ENCODE peak calls at places on chromosomes 7 and 10, in ten cellular contexts. One of them, this sample, is unnamed.

GRCh38 chr7:140638311-140638791 is 2.3 kb downstream of the DENND2A start:
- DNase-seq in astrocyte of the spinal cord: peak
- DNase-seq in cardiac fibroblast: peak
- DNase-seq in GM03348: peak
- DNase-seq in mammary epithelial cell: no peak
- DNase-seq in AG09309: no peak
- DNase-seq in GM12892: no peak
- DNase-seq in NCI-H1694: no peak
- DNase-seq in lower leg skin: peak
- DNase-seq in endodermal cell: peak
- DNase-seq in this sample: peak

GRCh38 chr10:78742730-78743615 is 325.8 kb upstream of the ZMIZ1 start:
- DNase-seq in astrocyte of the spinal cord: no peak
- DNase-seq in cardiac fibroblast: no peak
- DNase-seq in GM03348: peak
- DNase-seq in mammary epithelial cell: no peak
- DNase-seq in AG09309: no peak
- DNase-seq in GM12892: no peak
- DNase-seq in NCI-H1694: peak
- DNase-seq in lower leg skin: no peak
- DNase-seq in endodermal cell: no peak
- DNase-seq in this sample: no peak

GRCh38 chr10:133396035-133396624 is 2.2 kb downstream of the MTG1 start:
- DNase-seq in astrocyte of the spinal cord: no peak
- DNase-seq in cardiac fibroblast: no peak
- DNase-seq in GM03348: no peak
- DNase-seq in mammary epithelial cell: no peak
- DNase-seq in AG09309: no peak
- DNase-seq in GM12892: no peak
- DNase-seq in NCI-H1694: no peak
- DNase-seq in lower leg skin: peak
- DNase-seq in endodermal cell: no peak
- DNase-seq in this sample: no peak

GRCh38 chr7:22667562-22668239 is 59.3 kb upstream of the IL6 start:
- DNase-seq in astrocyte of the spinal cord: peak
- DNase-seq in cardiac fibroblast: peak
- DNase-seq in GM03348: no peak
- DNase-seq in mammary epithelial cell: peak
- DNase-seq in AG09309: no peak
- DNase-seq in GM12892: no peak
- DNase-seq in NCI-H1694: no peak
- DNase-seq in lower leg skin: no peak
- DNase-seq in endodermal cell: peak
- DNase-seq in this sample: peak

GRCh38 chr10:69316313-69317059 is 38.2 kb downstream of the HK1 start:
- DNase-seq in astrocyte of the spinal cord: no peak
- DNase-seq in cardiac fibroblast: peak
- DNase-seq in GM03348: peak
- DNase-seq in mammary epithelial cell: no peak
- DNase-seq in AG09309: no peak
- DNase-seq in GM12892: no peak
- DNase-seq in NCI-H1694: no peak
- DNase-seq in lower leg skin: no peak
- DNase-seq in endodermal cell: peak
- DNase-seq in this sample: peak

GRCh38 chr7:93890041-93890463 is 501 bp downstream of the TFPI2 start:
- DNase-seq in astrocyte of the spinal cord: peak
- DNase-seq in cardiac fibroblast: peak
- DNase-seq in GM03348: peak
- DNase-seq in mammary epithelial cell: peak
- DNase-seq in AG09309: no peak
- DNase-seq in GM12892: no peak
- DNase-seq in NCI-H1694: no peak
- DNase-seq in lower leg skin: no peak
- DNase-seq in endodermal cell: no peak
- DNase-seq in this sample: peak

GRCh38 chr10:71440506-71441035 is 43.9 kb downstream of the CDH23 start:
- DNase-seq in astrocyte of the spinal cord: no peak
- DNase-seq in cardiac fibroblast: no peak
- DNase-seq in GM03348: no peak
- DNase-seq in mammary epithelial cell: no peak
- DNase-seq in AG09309: no peak
- DNase-seq in GM12892: no peak
- DNase-seq in NCI-H1694: no peak
- DNase-seq in lower leg skin: no peak
- DNase-seq in endodermal cell: no peak
- DNase-seq in this sample: no peak

GRCh38 chr7:76430836-76431235 is 6.1 kb downstream of the ZP3 start:
- DNase-seq in astrocyte of the spinal cord: no peak
- DNase-seq in cardiac fibroblast: no peak
- DNase-seq in GM03348: no peak
- DNase-seq in mammary epithelial cell: no peak
- DNase-seq in AG09309: no peak
- DNase-seq in GM12892: no peak
- DNase-seq in NCI-H1694: no peak
- DNase-seq in lower leg skin: no peak
- DNase-seq in endodermal cell: no peak
- DNase-seq in this sample: no peak

GRCh38 chr7:112573302-112574039 is 92.7 kb downstream of the LSMEM1 start:
- DNase-seq in astrocyte of the spinal cord: peak
- DNase-seq in cardiac fibroblast: peak
- DNase-seq in GM03348: no peak
- DNase-seq in mammary epithelial cell: no peak
- DNase-seq in AG09309: no peak
- DNase-seq in GM12892: no peak
- DNase-seq in NCI-H1694: no peak
- DNase-seq in lower leg skin: no peak
- DNase-seq in endodermal cell: no peak
- DNase-seq in this sample: peak

GRCh38 chr7:87810130-87810529 is 66.0 kb downstream of the SLC25A40 start:
- DNase-seq in astrocyte of the spinal cord: no peak
- DNase-seq in cardiac fibroblast: no peak
- DNase-seq in GM03348: no peak
- DNase-seq in mammary epithelial cell: no peak
- DNase-seq in AG09309: no peak
- DNase-seq in GM12892: no peak
- DNase-seq in NCI-H1694: no peak
- DNase-seq in lower leg skin: no peak
- DNase-seq in endodermal cell: no peak
- DNase-seq in this sample: no peak

GRCh38 chr7:64035388-64035787 is 9.8 kb upstream of the ZNF727 start:
- DNase-seq in astrocyte of the spinal cord: no peak
- DNase-seq in cardiac fibroblast: no peak
- DNase-seq in GM03348: no peak
- DNase-seq in mammary epithelial cell: no peak
- DNase-seq in AG09309: no peak
- DNase-seq in GM12892: no peak
- DNase-seq in NCI-H1694: no peak
- DNase-seq in lower leg skin: no peak
- DNase-seq in endodermal cell: no peak
- DNase-seq in this sample: no peak

GRCh38 chr7:33157781-33158180 is 28.4 kb downstream of the BBS9 start:
- DNase-seq in astrocyte of the spinal cord: no peak
- DNase-seq in cardiac fibroblast: no peak
- DNase-seq in GM03348: no peak
- DNase-seq in mammary epithelial cell: no peak
- DNase-seq in AG09309: no peak
- DNase-seq in GM12892: no peak
- DNase-seq in NCI-H1694: no peak
- DNase-seq in lower leg skin: no peak
- DNase-seq in endodermal cell: no peak
- DNase-seq in this sample: no peak

GRCh38 chr10:2137549-2138174 is 400.3 kb upstream of the ADARB2 start:
- DNase-seq in astrocyte of the spinal cord: peak
- DNase-seq in cardiac fibroblast: no peak
- DNase-seq in GM03348: no peak
- DNase-seq in mammary epithelial cell: no peak
- DNase-seq in AG09309: no peak
- DNase-seq in GM12892: no peak
- DNase-seq in NCI-H1694: no peak
- DNase-seq in lower leg skin: no peak
- DNase-seq in endodermal cell: peak
- DNase-seq in this sample: peak

GRCh38 chr7:48899932-48900331 is 24.4 kb upstream of the CDC14C start:
- DNase-seq in astrocyte of the spinal cord: peak
- DNase-seq in cardiac fibroblast: no peak
- DNase-seq in GM03348: no peak
- DNase-seq in mammary epithelial cell: peak
- DNase-seq in AG09309: no peak
- DNase-seq in GM12892: no peak
- DNase-seq in NCI-H1694: no peak
- DNase-seq in lower leg skin: no peak
- DNase-seq in endodermal cell: no peak
- DNase-seq in this sample: peak

GRCh38 chr10:119090968-119091367 is 10.4 kb upstream of the EIF3A start:
- DNase-seq in astrocyte of the spinal cord: peak
- DNase-seq in cardiac fibroblast: peak
- DNase-seq in GM03348: peak
- DNase-seq in mammary epithelial cell: peak
- DNase-seq in AG09309: peak
- DNase-seq in GM12892: no peak
- DNase-seq in NCI-H1694: no peak
- DNase-seq in lower leg skin: no peak
- DNase-seq in endodermal cell: no peak
- DNase-seq in this sample: peak

GRCh38 chr10:117075064-117075463 is 63.0 kb downstream of the VAX1 start:
- DNase-seq in astrocyte of the spinal cord: no peak
- DNase-seq in cardiac fibroblast: peak
- DNase-seq in GM03348: peak
- DNase-seq in mammary epithelial cell: peak
- DNase-seq in AG09309: no peak
- DNase-seq in GM12892: no peak
- DNase-seq in NCI-H1694: no peak
- DNase-seq in lower leg skin: no peak
- DNase-seq in endodermal cell: no peak
- DNase-seq in this sample: peak

GRCh38 chr7:139691253-139691781 is 86.5 kb downstream of the HIPK2 start:
- DNase-seq in astrocyte of the spinal cord: peak
- DNase-seq in cardiac fibroblast: no peak
- DNase-seq in GM03348: no peak
- DNase-seq in mammary epithelial cell: no peak
- DNase-seq in AG09309: no peak
- DNase-seq in GM12892: no peak
- DNase-seq in NCI-H1694: no peak
- DNase-seq in lower leg skin: no peak
- DNase-seq in endodermal cell: no peak
- DNase-seq in this sample: no peak

GRCh38 chr7:78443811-78444210 is 645.2 kb downstream of the PHTF2 start:
- DNase-seq in astrocyte of the spinal cord: no peak
- DNase-seq in cardiac fibroblast: no peak
- DNase-seq in GM03348: no peak
- DNase-seq in mammary epithelial cell: no peak
- DNase-seq in AG09309: no peak
- DNase-seq in GM12892: no peak
- DNase-seq in NCI-H1694: no peak
- DNase-seq in lower leg skin: no peak
- DNase-seq in endodermal cell: no peak
- DNase-seq in this sample: no peak

GRCh38 chr7:41033526-41033925 is 669.4 kb downstream of the INHBA start:
- DNase-seq in astrocyte of the spinal cord: peak
- DNase-seq in cardiac fibroblast: peak
- DNase-seq in GM03348: no peak
- DNase-seq in mammary epithelial cell: peak
- DNase-seq in AG09309: no peak
- DNase-seq in GM12892: no peak
- DNase-seq in NCI-H1694: no peak
- DNase-seq in lower leg skin: no peak
- DNase-seq in endodermal cell: no peak
- DNase-seq in this sample: peak

GRCh38 chr7:34622771-34623250 is 35.2 kb upstream of the NPSR1 start:
- DNase-seq in astrocyte of the spinal cord: no peak
- DNase-seq in cardiac fibroblast: no peak
- DNase-seq in GM03348: no peak
- DNase-seq in mammary epithelial cell: no peak
- DNase-seq in AG09309: no peak
- DNase-seq in GM12892: no peak
- DNase-seq in NCI-H1694: no peak
- DNase-seq in lower leg skin: no peak
- DNase-seq in endodermal cell: no peak
- DNase-seq in this sample: no peak

GRCh38 chr10:10788761-10789160 is 228.9 kb upstream of the CELF2 start:
- DNase-seq in astrocyte of the spinal cord: no peak
- DNase-seq in cardiac fibroblast: no peak
- DNase-seq in GM03348: peak
- DNase-seq in mammary epithelial cell: no peak
- DNase-seq in AG09309: no peak
- DNase-seq in GM12892: no peak
- DNase-seq in NCI-H1694: no peak
- DNase-seq in lower leg skin: no peak
- DNase-seq in endodermal cell: no peak
- DNase-seq in this sample: no peak

GRCh38 chr10:80460399-80461207 is 6.5 kb downstream of the TSPAN14 start:
- DNase-seq in astrocyte of the spinal cord: peak
- DNase-seq in cardiac fibroblast: peak
- DNase-seq in GM03348: peak
- DNase-seq in mammary epithelial cell: peak
- DNase-seq in AG09309: no peak
- DNase-seq in GM12892: no peak
- DNase-seq in NCI-H1694: no peak
- DNase-seq in lower leg skin: peak
- DNase-seq in endodermal cell: peak
- DNase-seq in this sample: peak

GRCh38 chr7:103823084-103823483 is 166.4 kb downstream of the RELN start:
- DNase-seq in astrocyte of the spinal cord: no peak
- DNase-seq in cardiac fibroblast: no peak
- DNase-seq in GM03348: no peak
- DNase-seq in mammary epithelial cell: no peak
- DNase-seq in AG09309: no peak
- DNase-seq in GM12892: no peak
- DNase-seq in NCI-H1694: no peak
- DNase-seq in lower leg skin: no peak
- DNase-seq in endodermal cell: no peak
- DNase-seq in this sample: no peak

GRCh38 chr10:98039690-98040381 is 9.4 kb upstream of the CRTAC1 start:
- DNase-seq in astrocyte of the spinal cord: no peak
- DNase-seq in cardiac fibroblast: no peak
- DNase-seq in GM03348: no peak
- DNase-seq in mammary epithelial cell: no peak
- DNase-seq in AG09309: no peak
- DNase-seq in GM12892: no peak
- DNase-seq in NCI-H1694: no peak
- DNase-seq in lower leg skin: no peak
- DNase-seq in endodermal cell: no peak
- DNase-seq in this sample: no peak

GRCh38 chr7:99120503-99120902 is 23.4 kb downstream of the SMURF1 start:
- DNase-seq in astrocyte of the spinal cord: no peak
- DNase-seq in cardiac fibroblast: peak
- DNase-seq in GM03348: peak
- DNase-seq in mammary epithelial cell: no peak
- DNase-seq in AG09309: no peak
- DNase-seq in GM12892: no peak
- DNase-seq in NCI-H1694: no peak
- DNase-seq in lower leg skin: no peak
- DNase-seq in endodermal cell: no peak
- DNase-seq in this sample: no peak

GRCh38 chr7:17941171-17941490 is 837 bp upstream of the SNX13 start:
- DNase-seq in astrocyte of the spinal cord: peak
- DNase-seq in cardiac fibroblast: peak
- DNase-seq in GM03348: no peak
- DNase-seq in mammary epithelial cell: peak
- DNase-seq in AG09309: no peak
- DNase-seq in GM12892: no peak
- DNase-seq in NCI-H1694: no peak
- DNase-seq in lower leg skin: no peak
- DNase-seq in endodermal cell: no peak
- DNase-seq in this sample: peak

GRCh38 chr7:113698556-113699220 is 220.1 kb downstream of the PPP1R3A start:
- DNase-seq in astrocyte of the spinal cord: peak
- DNase-seq in cardiac fibroblast: peak
- DNase-seq in GM03348: peak
- DNase-seq in mammary epithelial cell: peak
- DNase-seq in AG09309: no peak
- DNase-seq in GM12892: no peak
- DNase-seq in NCI-H1694: peak
- DNase-seq in lower leg skin: no peak
- DNase-seq in endodermal cell: no peak
- DNase-seq in this sample: peak

GRCh38 chr10:103513383-103514060 is 20.0 kb downstream of the NEURL1 start:
- DNase-seq in astrocyte of the spinal cord: no peak
- DNase-seq in cardiac fibroblast: no peak
- DNase-seq in GM03348: no peak
- DNase-seq in mammary epithelial cell: no peak
- DNase-seq in AG09309: no peak
- DNase-seq in GM12892: no peak
- DNase-seq in NCI-H1694: no peak
- DNase-seq in lower leg skin: peak
- DNase-seq in endodermal cell: no peak
- DNase-seq in this sample: no peak